ENCODE peak calls at places on chromosomes 1 and 21, in six cellular contexts. W, J, S, N, A and T are unnamed samples.
A peak's percentile ranks its signal among the peaks of the same experiment; 100 is the strongest.

GRCh38 chr1:195466639-195467038 is 1141.6 kb downstream of the KCNT2 start:
- DNase-seq in W (no peak), J (no peak), S (no peak), N (no peak), A (peak; percentile 1), T (no peak)

GRCh38 chr1:24154215-24154614 is 11.3 kb upstream of the IL22RA1 start:
- DNase-seq in W (no peak), J (no peak), S (peak; percentile 63), N (no peak), A (no peak), T (no peak)

GRCh38 chr1:110370827-110371226 is 20.0 kb downstream of the SLC16A4 start:
- DNase-seq in W (no peak), J (peak; percentile 80), S (no peak), N (no peak), A (peak; percentile 76), T (no peak)

GRCh38 chr1:21904725-21905520 is 32.2 kb downstream of the HSPG2 start:
- DNase-seq in W (peak; percentile 89), J (peak; percentile 93), S (no peak), N (peak; percentile 66), A (peak; percentile 76), T (no peak)

GRCh38 chr1:208977861-208978260 is 605.7 kb upstream of the CAMK1G start:
- DNase-seq in W (no peak), J (peak; percentile 79), S (no peak), N (no peak), A (no peak), T (no peak)

GRCh38 chr1:190084552-190084951 is 393.1 kb downstream of the BRINP3 start:
- DNase-seq in W (no peak), J (no peak), S (no peak), N (no peak), A (no peak), T (no peak)

GRCh38 chr1:109298666-109299086 is 8.1 kb downstream of the MYBPHL start:
- DNase-seq in W (peak; percentile 71), J (peak; percentile 46), S (no peak), N (peak; percentile 48), A (no peak), T (no peak)

GRCh38 chr1:179187043-179187442 is 42.4 kb downstream of the ABL2 start:
- DNase-seq in W (no peak), J (no peak), S (no peak), N (no peak), A (peak; percentile 68), T (no peak)

GRCh38 chr1:14826731-14827326 is 228.3 kb downstream of the KAZN start:
- DNase-seq in W (no peak), J (no peak), S (no peak), N (no peak), A (no peak), T (no peak)

GRCh38 chr1:45246760-45247159 is 40.4 kb upstream of the ZSWIM5 start:
- DNase-seq in W (no peak), J (peak; percentile 96), S (no peak), N (no peak), A (peak; percentile 96), T (no peak)

GRCh38 chr1:210951279-210951678 is 182.7 kb downstream of the KCNH1 start:
- DNase-seq in W (no peak), J (no peak), S (no peak), N (no peak), A (no peak), T (no peak)

GRCh38 chr1:226942392-226942791 is 2.3 kb downstream of the COQ8A start:
- DNase-seq in W (no peak), J (no peak), S (no peak), N (no peak), A (no peak), T (no peak)

GRCh38 chr1:25556132-25556670 is 12.8 kb downstream of the LDLRAP1 start:
- DNase-seq in W (no peak), J (no peak), S (no peak), N (no peak), A (no peak), T (no peak)

GRCh38 chr1:51567653-51568052 is 48.6 kb upstream of the EPS15 start:
- DNase-seq in W (no peak), J (peak; percentile 54), S (no peak), N (no peak), A (peak; percentile 96), T (no peak)

GRCh38 chr1:17661546-17662157 is 93.5 kb upstream of the ACTL8 start:
- DNase-seq in W (peak; percentile 58), J (peak; percentile 13), S (no peak), N (peak; percentile 61), A (peak; percentile 65), T (no peak)

GRCh38 chr1:33612877-33613487 is 140.5 kb downstream of the ZSCAN20 start:
- DNase-seq in W (peak; percentile 61), J (peak; percentile 63), S (peak; percentile 64), N (peak; percentile 37), A (peak; percentile 73), T (no peak)

GRCh38 chr1:167066333-167067122 is 23.6 kb downstream of the GPA33 start:
- DNase-seq in W (peak; percentile 69), J (peak; percentile 24), S (peak; percentile 25), N (peak; percentile 72), A (peak; percentile 55), T (peak; percentile 76)

GRCh38 chr1:143610196-143610595 is 361.6 kb downstream of the FAM72C start:
- DNase-seq in W (no peak), J (no peak), S (no peak), N (no peak), A (no peak), T (no peak)

GRCh38 chr21:27649323-27649722 is 682.4 kb upstream of the ADAMTS5 start:
- DNase-seq in W (no peak), J (peak; percentile 97), S (no peak), N (no peak), A (peak; percentile 92), T (no peak)